ENCODE peak calls at places on chromosomes 7 and 10, in six cellular contexts. X is cardiac fibroblast, M is KG1, L is mammary epithelial cell, Z is NCI-H446, V is GM13977. S is an unnamed sample.
A peak's percentile ranks its signal among the peaks of the same experiment; 100 is the strongest.

GRCh38 chr7:1512781-1513656 is 8.8 kb upstream of the INTS1 start:
- DNase-seq in X (peak; percentile 53), L (peak; percentile 90), M (peak; percentile 25), V (no peak), Z (no peak), S (peak; percentile 56)

GRCh38 chr7:158284121-158284520 is 303.5 kb downstream of the PTPRN2 start:
- DNase-seq in Z (no peak), V (no peak), M (no peak), L (no peak), X (no peak), S (no peak)

GRCh38 chr10:93083743-93084539 is 10.2 kb downstream of the CYP26A1 start:
- DNase-seq in L (no peak), Z (no peak), X (no peak), V (no peak), M (no peak), S (no peak)

GRCh38 chr7:16563281-16564022 is 36.8 kb downstream of the LRRC72 start:
- DNase-seq in L (no peak), V (no peak), M (peak; percentile 51), Z (no peak), X (peak; percentile 6), S (no peak)

GRCh38 chr7:34069676-34070075 is 164.3 kb downstream of the BMPER start:
- DNase-seq in X (peak; percentile 39), L (peak; percentile 59), V (no peak), Z (no peak), M (no peak), S (peak; percentile 79)

GRCh38 chr10:44416021-44416758 is 31.3 kb upstream of the CXCL12 start:
- DNase-seq in L (no peak), Z (peak; percentile 17), X (peak; percentile 33), V (no peak), M (no peak), S (no peak)

GRCh38 chr7:90119178-90119971 is 34.9 kb upstream of the STEAP1 start:
- DNase-seq in L (peak; percentile 10), X (peak; percentile 29), Z (peak; percentile 53), M (no peak), V (no peak), S (peak; percentile 23)

GRCh38 chr7:27109533-27110162 is 7.2 kb upstream of the HOXA2 start:
- DNase-seq in Z (no peak), M (no peak), V (no peak), X (no peak), L (no peak), S (no peak)

GRCh38 chr10:125159932-125160855 is at the start of gene CTBP2:
- DNase-seq in V (peak; percentile 51), X (peak; percentile 71), M (no peak), Z (peak; percentile 42), L (no peak), S (peak; percentile 20)

GRCh38 chr10:29948971-29949370 is 110.4 kb downstream of the JCAD start:
- DNase-seq in M (no peak), L (peak; percentile 96), V (peak; percentile 31), Z (no peak), X (no peak), S (no peak)

GRCh38 chr7:2886900-2887299 is 42.8 kb upstream of the GNA12 start:
- DNase-seq in V (peak; percentile 84), L (peak; percentile 68), X (peak; percentile 89), Z (peak; percentile 70), M (peak; percentile 40), S (peak; percentile 68)

GRCh38 chr7:135905858-135906257 is 71.3 kb downstream of the MTPN start:
- DNase-seq in Z (no peak), X (no peak), V (no peak), M (no peak), L (no peak), S (no peak)

GRCh38 chr10:24427678-24428409 is 218.9 kb downstream of the KIAA1217 start:
- DNase-seq in X (no peak), M (no peak), V (no peak), Z (no peak), L (no peak), S (no peak)